ENCODE peak calls at places on chromosome 22, in nine cellular contexts. P is posterior cingulate gyrus; L is globus pallidus; R is RWPE1; G is activated naive CD8-positive, alpha-beta T cell treated with anti-CD3 and anti-CD28 coated beads for 36 hours; V is hippocampal formation; T is stimulated activated CD8-positive, alpha-beta memory T cell treated with anti-CD3 and anti-CD28 coated beads, Interleukin-4, amount 100 ng/mL, for 48 hours; O is T-helper 2 cell treated with Interferon-gamma antibody and Interleukin-4, amounts not matched to agents 5 μg/mL and 100 μg/mL, for 36 hours; I is H9. H is an unnamed sample.

GRCh38 chr22:50311606-50312351 is 4.3 kb upstream of the PLXNB2 start:
- DNase-seq in P (no peak), L (no peak), R (no peak), G (no peak), V (no peak), T (no peak), O (no peak), I (no peak), H (no peak)

GRCh38 chr22:47356433-47357011 is 594.1 kb downstream of the TBC1D22A start:
- DNase-seq in P (no peak), L (no peak), R (no peak), G (no peak), V (no peak), T (no peak), O (no peak), I (no peak), H (no peak)

GRCh38 chr22:20545681-20546521 is 38.5 kb downstream of the MED15 start:
- DNase-seq in P (no peak), L (no peak), R (no peak), G (no peak), V (no peak), T (no peak), O (no peak), I (no peak), H (no peak)

GRCh38 chr22:44537016-44537936 is 39.2 kb upstream of the RTL6 start:
- DNase-seq in P (no peak), L (no peak), R (no peak), G (no peak), V (no peak), T (no peak), O (no peak), I (no peak), H (no peak)

GRCh38 chr22:41603873-41604332 is 14.3 kb upstream of the PMM1 start:
- DNase-seq in P (no peak), L (no peak), R (no peak), G (peak), V (no peak), T (peak), O (peak), I (no peak), H (no peak)

GRCh38 chr22:20494978-20495860 is at the start of gene KLHL22:
- DNase-seq in P (peak), L (no peak), R (peak), G (peak), V (peak), T (peak), O (no peak), I (peak), H (peak)

GRCh38 chr22:24137595-24137994 is 43.7 kb upstream of the SUSD2 start:
- DNase-seq in P (no peak), L (no peak), R (no peak), G (no peak), V (no peak), T (no peak), O (no peak), I (no peak), H (no peak)

GRCh38 chr22:19175026-19175601 is 3.4 kb downstream of the SLC25A1 start:
- DNase-seq in P (no peak), L (no peak), R (no peak), G (no peak), V (no peak), T (no peak), O (no peak), I (no peak), H (no peak)

GRCh38 chr22:40487663-40488249 is 117.4 kb downstream of the SGSM3 start:
- DNase-seq in P (no peak), L (no peak), R (no peak), G (no peak), V (no peak), T (no peak), O (no peak), I (no peak), H (peak)

GRCh38 chr22:50738649-50739227 is 734 bp downstream of the ACR start:
- DNase-seq in P (no peak), L (no peak), R (no peak), G (no peak), V (no peak), T (peak), O (no peak), I (no peak), H (no peak)

GRCh38 chr22:49142891-49143290 is 684.8 kb downstream of the BRD1 start:
- DNase-seq in P (no peak), L (no peak), R (no peak), G (no peak), V (no peak), T (no peak), O (no peak), I (no peak), H (no peak)

GRCh38 chr22:20761536-20761935 is 12.4 kb upstream of the SERPIND1 start:
- DNase-seq in P (no peak), L (no peak), R (no peak), G (no peak), V (no peak), T (no peak), O (no peak), I (no peak), H (no peak)

GRCh38 chr22:42281284-42281683 is 10.8 kb upstream of the TCF20 start:
- DNase-seq in P (no peak), L (no peak), R (no peak), G (no peak), V (no peak), T (no peak), O (no peak), I (peak), H (no peak)

GRCh38 chr22:17120711-17121234 is 387 bp downstream of the TMEM121B start:
- DNase-seq in P (no peak), L (no peak), R (no peak), G (peak), V (no peak), T (no peak), O (no peak), I (no peak), H (no peak)

GRCh38 chr22:35589071-35589735 is 27.9 kb downstream of the MB start:
- DNase-seq in P (no peak), L (no peak), R (peak), G (no peak), V (no peak), T (no peak), O (no peak), I (no peak), H (no peak)

GRCh38 chr22:28009272-28009827 is 90.3 kb upstream of the PITPNB start:
- DNase-seq in P (peak), L (peak), R (peak), G (peak), V (peak), T (peak), O (peak), I (peak), H (peak)

GRCh38 chr22:37525073-37525745 is 6.0 kb upstream of the CARD10 start:
- DNase-seq in P (no peak), L (no peak), R (peak), G (no peak), V (no peak), T (peak), O (peak), I (no peak), H (no peak)

GRCh38 chr22:36334838-36335603 is 52.7 kb downstream of the MYH9 start:
- DNase-seq in P (peak), L (peak), R (no peak), G (peak), V (peak), T (no peak), O (no peak), I (no peak), H (peak)

GRCh38 chr22:28910575-28911278 is 27.4 kb downstream of the ZNRF3 start:
- DNase-seq in P (no peak), L (no peak), R (no peak), G (no peak), V (no peak), T (no peak), O (no peak), I (no peak), H (no peak)

GRCh38 chr22:45949921-45950320 is 27.0 kb downstream of the WNT7B start:
- DNase-seq in P (no peak), L (no peak), R (no peak), G (no peak), V (no peak), T (no peak), O (no peak), I (no peak), H (no peak)

GRCh38 chr22:25700996-25701815 is 40.8 kb upstream of the MYO18B start:
- DNase-seq in P (peak), L (peak), R (no peak), G (no peak), V (peak), T (no peak), O (no peak), I (no peak), H (peak)

GRCh38 chr22:42376721-42377177 is 55.5 kb downstream of the NFAM1 start:
- DNase-seq in P (no peak), L (no peak), R (no peak), G (no peak), V (no peak), T (no peak), O (no peak), I (peak), H (no peak)

GRCh38 chr22:35315141-35315854 is 15.6 kb downstream of the TOM1 start:
- DNase-seq in P (no peak), L (no peak), R (no peak), G (no peak), V (no peak), T (no peak), O (no peak), I (no peak), H (no peak)

GRCh38 chr22:29478326-29479276 is 1.4 kb upstream of the NEFH start:
- DNase-seq in P (no peak), L (no peak), R (peak), G (peak), V (no peak), T (peak), O (no peak), I (peak), H (no peak)

GRCh38 chr22:20567993-20568417 is 60.6 kb downstream of the MED15 start:
- DNase-seq in P (no peak), L (no peak), R (no peak), G (no peak), V (no peak), T (no peak), O (no peak), I (no peak), H (no peak)

GRCh38 chr22:24925586-24926427 is 20.7 kb downstream of the LHFPL7 start:
- DNase-seq in P (no peak), L (no peak), R (no peak), G (no peak), V (no peak), T (no peak), O (no peak), I (peak), H (no peak)

GRCh38 chr22:44627521-44628139 is 74.4 kb upstream of the PRR5 start:
- DNase-seq in P (no peak), L (no peak), R (no peak), G (no peak), V (no peak), T (no peak), O (no peak), I (no peak), H (no peak)

GRCh38 chr22:40412441-40412840 is 42.0 kb downstream of the SGSM3 start:
- DNase-seq in P (no peak), L (peak), R (no peak), G (no peak), V (no peak), T (no peak), O (no peak), I (no peak), H (no peak)

GRCh38 chr22:37314315-37315046 is 32.2 kb downstream of the CYTH4 start:
- DNase-seq in P (no peak), L (no peak), R (no peak), G (peak), V (no peak), T (peak), O (peak), I (no peak), H (no peak)

GRCh38 chr22:23235425-23235824 is 55.1 kb downstream of the BCR start:
- DNase-seq in P (no peak), L (no peak), R (no peak), G (no peak), V (no peak), T (no peak), O (no peak), I (no peak), H (no peak)

GRCh38 chr22:38485783-38486182 is 17.9 kb downstream of the KDELR3 start:
- DNase-seq in P (no peak), L (no peak), R (no peak), G (no peak), V (no peak), T (peak), O (no peak), I (no peak), H (no peak)

GRCh38 chr22:21766933-21767462 is 31.4 kb upstream of the YPEL1 start:
- DNase-seq in P (no peak), L (no peak), R (no peak), G (peak), V (no peak), T (peak), O (peak), I (no peak), H (no peak)

GRCh38 chr22:45204751-45205623 is 35.7 kb downstream of the KIAA0930 start:
- DNase-seq in P (no peak), L (no peak), R (no peak), G (no peak), V (no peak), T (no peak), O (no peak), I (no peak), H (no peak)

GRCh38 chr22:36727110-36727509 is 23.6 kb upstream of the CACNG2 start:
- DNase-seq in P (no peak), L (no peak), R (no peak), G (no peak), V (no peak), T (no peak), O (no peak), I (peak), H (no peak)

GRCh38 chr22:20324139-20324516 is 4.3 kb upstream of the DGCR6L start:
- DNase-seq in P (no peak), L (no peak), R (no peak), G (peak), V (no peak), T (peak), O (peak), I (peak), H (no peak)

GRCh38 chr22:44729391-44730012 is 22.9 kb upstream of the ARHGAP8 start:
- DNase-seq in P (peak), L (peak), R (no peak), G (peak), V (peak), T (no peak), O (no peak), I (no peak), H (peak)